ENCODE peak calls at places on chromosome 9, in six cellular contexts. O, P, W, V, J and N are unnamed samples.

GRCh38 chr9:127035948-127036347 is 86.5 kb downstream of the ANGPTL2 start:
- DNase-seq in P (no peak), O (no peak), J (no peak), V (peak; percentile 61), W (no peak), N (no peak)

GRCh38 chr9:26856413-26857032 is 36.1 kb downstream of the CAAP1 start:
- DNase-seq in O (peak; percentile 77), V (no peak), J (no peak), P (no peak), W (peak; percentile 21), N (peak; percentile 50)

GRCh38 chr9:87445646-87446045 is 52.0 kb upstream of the DAPK1 start:
- DNase-seq in J (no peak), W (peak; percentile 30), O (peak; percentile 53), V (peak; percentile 17), P (no peak), N (peak; percentile 73)

GRCh38 chr9:85715587-85715986 is 26.2 kb downstream of the AGTPBP1 start:
- DNase-seq in O (no peak), W (no peak), V (peak; percentile 30), J (no peak), P (no peak), N (no peak)

GRCh38 chr9:113593682-113594281 is 130.3 kb downstream of the RGS3 start:
- DNase-seq in P (peak; percentile 92), W (peak; percentile 76), V (peak; percentile 82), O (peak; percentile 95), J (peak; percentile 58), N (peak; percentile 94)

GRCh38 chr9:17031546-17031945 is 103.3 kb upstream of the CNTLN start:
- DNase-seq in W (no peak), V (no peak), J (no peak), P (no peak), O (no peak), N (no peak)

GRCh38 chr9:81455826-81456225 is 233.5 kb downstream of the TLE1 start:
- DNase-seq in V (no peak), P (no peak), W (no peak), O (no peak), J (no peak), N (no peak)

GRCh38 chr9:104087894-104088293 is 6.2 kb upstream of the SMC2 start:
- DNase-seq in O (no peak), J (no peak), V (no peak), P (no peak), W (no peak), N (no peak)

GRCh38 chr9:80004687-80005086 is 432.9 kb downstream of the TLE4 start:
- DNase-seq in J (no peak), P (no peak), V (no peak), W (no peak), O (no peak), N (no peak)

GRCh38 chr9:107351382-107352045 is 68.4 kb downstream of the RAD23B start:
- DNase-seq in O (no peak), V (no peak), W (no peak), P (no peak), J (no peak), N (no peak)

GRCh38 chr9:3828495-3828894 is 302.7 kb upstream of the RFX3 start:
- DNase-seq in V (no peak), P (no peak), J (no peak), W (no peak), O (no peak), N (no peak)

DNA sequence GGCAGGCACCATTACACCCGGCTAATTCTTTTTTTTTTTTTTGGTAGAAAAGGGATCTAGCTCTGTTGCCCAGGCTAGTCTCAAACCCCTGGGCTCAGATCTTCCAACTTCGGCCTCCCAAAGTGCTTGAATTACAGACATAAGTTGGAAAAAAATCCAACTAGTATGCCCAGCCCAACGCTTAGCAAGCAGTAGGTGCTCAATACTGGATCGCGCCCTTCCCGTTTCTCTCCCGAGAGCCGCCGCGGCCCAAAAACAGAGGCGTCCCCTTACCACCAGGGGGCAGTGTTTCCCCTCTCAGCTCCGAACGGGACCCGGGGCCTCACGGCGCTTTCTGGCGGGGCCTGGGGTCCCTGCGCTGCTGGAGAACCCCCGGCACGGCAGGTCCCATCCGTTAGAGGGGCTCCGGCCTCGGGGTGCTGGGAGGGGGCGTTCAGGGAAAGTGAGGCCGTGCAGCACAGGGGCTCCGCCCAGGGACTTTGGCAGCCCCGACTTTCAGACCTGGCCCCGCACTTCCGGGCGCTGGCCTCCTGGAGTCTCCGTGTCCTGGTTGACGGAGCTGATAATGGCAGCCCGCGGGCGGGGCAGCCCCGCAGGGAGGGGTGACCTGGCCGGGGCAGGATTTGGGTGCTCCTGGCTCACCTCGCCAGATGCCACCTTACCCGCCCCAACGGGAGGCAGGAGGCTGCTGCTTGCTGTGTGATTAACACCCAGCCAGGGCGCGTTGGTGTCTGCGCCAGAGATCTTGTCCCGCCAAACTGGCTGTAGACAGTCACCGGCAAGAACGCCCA is 15.2 kb downstream of the PTGES start:
- DNase-seq in W (peak; percentile 90), V (peak; percentile 64), J (peak; percentile 90), O (peak; percentile 79), P (peak; percentile 86), N (peak; percentile 92)
- TF ChIP-seq POLR2A in W (no peak), V (no peak), J (no peak), O (no peak), P (no peak), N (no peak)

GRCh38 chr9:97305501-97306298 is 1.8 kb upstream of the CCDC180 start:
- DNase-seq in J (no peak), O (no peak), P (no peak), W (no peak), V (no peak), N (no peak)

GRCh38 chr9:97307500-97308163 is at the start of gene CCDC180:
- DNase-seq in P (peak; percentile 58), J (no peak), O (no peak), V (peak; percentile 38), W (no peak), N (no peak)

GRCh38 chr9:97304586-97304985 is 2.9 kb upstream of the CCDC180 start:
- DNase-seq in O (no peak), J (no peak), W (no peak), P (no peak), V (no peak), N (no peak)

GRCh38 chr9:97309260-97309659 is 1.8 kb downstream of the CCDC180 start:
- DNase-seq in W (no peak), P (no peak), J (no peak), V (no peak), O (no peak), N (no peak)

GRCh38 chr9:97307091-97307490 is 368 bp upstream of the CCDC180 start:
- DNase-seq in J (peak; percentile 82), V (peak; percentile 53), P (peak; percentile 62), W (peak; percentile 65), O (no peak), N (peak; percentile 85)
- TF ChIP-seq CTCF in J (no peak), V (no peak), P (no peak), W (no peak), O (no peak), N (no peak)

DNA sequence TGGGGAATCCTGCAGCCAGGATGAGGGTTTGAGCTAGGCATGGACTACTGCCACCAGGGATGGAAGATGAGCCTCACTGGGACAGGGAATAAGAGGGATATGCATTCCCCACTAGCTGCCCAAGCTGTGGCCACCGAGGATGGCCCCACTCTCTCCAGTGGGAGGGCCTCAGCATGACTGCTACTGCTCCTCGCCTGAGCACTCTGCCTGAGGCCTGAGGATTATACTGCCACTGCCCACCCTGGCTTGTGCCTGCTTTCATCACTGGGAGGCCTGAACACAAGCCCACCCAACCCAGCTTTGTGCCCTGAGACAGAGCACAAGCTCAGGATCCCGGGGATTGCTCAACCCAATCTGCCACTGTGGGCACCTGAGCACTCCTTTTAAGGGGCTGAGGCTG is 425.6 kb downstream of the RASEF start:
- DNase-seq in W (no peak), O (no peak), V (no peak), J (no peak), P (no peak), N (no peak)
- H3K9me3 ChIP-seq in W (peaks cover 9% of the 10 kb centered on the region), O (no peaks in the 10 kb centered on the region), V (no peaks in the 10 kb centered on the region), J (no peaks in the 10 kb centered on the region), P (no peaks in the 10 kb centered on the region), N (no peaks in the 10 kb centered on the region)

DNA sequence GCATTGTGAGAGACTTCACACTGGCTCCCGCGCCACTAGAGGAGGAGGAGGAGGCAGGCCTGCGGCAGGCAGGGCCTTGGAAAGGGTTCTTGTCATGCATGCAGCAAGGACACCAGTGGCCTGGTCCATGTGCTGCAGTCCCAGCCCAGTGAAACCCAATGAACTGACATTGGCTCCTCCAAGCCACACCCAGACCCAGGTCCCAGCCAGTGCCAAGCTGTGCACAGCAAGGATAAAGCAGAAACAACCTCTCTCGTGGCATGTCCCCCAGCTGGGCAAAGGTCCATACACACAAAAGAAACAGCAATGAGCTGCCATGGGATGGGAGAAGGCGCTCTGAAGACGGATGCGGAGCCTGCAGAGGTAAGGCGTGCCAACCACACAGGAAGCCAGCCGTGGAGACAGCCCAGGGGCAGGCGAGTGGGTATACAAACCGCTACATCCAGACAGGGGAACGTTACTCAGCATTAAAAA is 89.2 kb downstream of the SEMA4D start:
- DNase-seq in J (no peak), W (peak; percentile 63), P (no peak), O (no peak), V (no peak), N (no peak)
- TF ChIP-seq POLR2A in J (no peak), W (no peak), P (no peak), O (no peak), V (no peak), N (no peak)

GRCh38 chr9:72843525-72844439 is 109.1 kb downstream of the ALDH1A1 start:
- DNase-seq in V (no peak), J (no peak), W (no peak), O (peak; percentile 77), P (no peak), N (peak; percentile 43)
- TF ChIP-seq CTCF in V (no peak), J (no peak), W (no peak), O (peak; percentile 31), P (peak; percentile 8), N (no peak)